ENCODE peak calls at places on chromosomes 5 and 9, in nine cellular contexts. One of them, this sample, is unnamed.

GRCh38 chr5:133229931-133230664 is 178.3 kb downstream of the HSPA4 start:
- DNase-seq in breast epithelium: peak
- DNase-seq in transverse colon: no peak
- DNase-seq in HCT116: no peak
- DNase-seq in prostate gland: no peak
- DNase-seq in stomach: no peak
- DNase-seq in upper lobe of left lung: no peak
- DNase-seq in H1: no peak
- DNase-seq in spleen: no peak
- DNase-seq in this sample: peak

GRCh38 chr5:140672455-140673186 is 755 bp downstream of the DND1 start:
- DNase-seq in breast epithelium: no peak
- DNase-seq in transverse colon: no peak
- DNase-seq in HCT116: no peak
- DNase-seq in prostate gland: no peak
- DNase-seq in stomach: no peak
- DNase-seq in upper lobe of left lung: peak
- DNase-seq in H1: peak
- DNase-seq in spleen: peak
- DNase-seq in this sample: no peak

GRCh38 chr5:102678267-102679058 is 76.6 kb upstream of the PAM start:
- DNase-seq in breast epithelium: no peak
- DNase-seq in transverse colon: no peak
- DNase-seq in HCT116: no peak
- DNase-seq in prostate gland: no peak
- DNase-seq in stomach: no peak
- DNase-seq in upper lobe of left lung: no peak
- DNase-seq in H1: no peak
- DNase-seq in spleen: no peak
- DNase-seq in this sample: no peak

GRCh38 chr9:108078823-108079222 is 589.3 kb upstream of the KLF4 start:
- DNase-seq in breast epithelium: no peak
- DNase-seq in transverse colon: no peak
- DNase-seq in HCT116: no peak
- DNase-seq in prostate gland: no peak
- DNase-seq in stomach: no peak
- DNase-seq in upper lobe of left lung: no peak
- DNase-seq in H1: no peak
- DNase-seq in spleen: no peak
- DNase-seq in this sample: no peak

GRCh38 chr5:171462136-171462927 is 42.9 kb downstream of the FGF18 start:
- DNase-seq in breast epithelium: no peak
- DNase-seq in transverse colon: no peak
- DNase-seq in HCT116: no peak
- DNase-seq in prostate gland: no peak
- DNase-seq in stomach: no peak
- DNase-seq in upper lobe of left lung: no peak
- DNase-seq in H1: no peak
- DNase-seq in spleen: no peak
- DNase-seq in this sample: no peak

GRCh38 chr5:72280655-72281069 is 39.4 kb downstream of the MRPS27 start:
- DNase-seq in breast epithelium: no peak
- DNase-seq in transverse colon: no peak
- DNase-seq in HCT116: peak
- DNase-seq in prostate gland: no peak
- DNase-seq in stomach: no peak
- DNase-seq in upper lobe of left lung: no peak
- DNase-seq in H1: no peak
- DNase-seq in spleen: no peak
- DNase-seq in this sample: no peak

GRCh38 chr5:15609076-15609725 is 109.2 kb downstream of the FBXL7 start:
- DNase-seq in breast epithelium: no peak
- DNase-seq in transverse colon: no peak
- DNase-seq in HCT116: no peak
- DNase-seq in prostate gland: no peak
- DNase-seq in stomach: no peak
- DNase-seq in upper lobe of left lung: no peak
- DNase-seq in H1: no peak
- DNase-seq in spleen: no peak
- DNase-seq in this sample: no peak

GRCh38 chr9:136949817-136950655 is 2.0 kb upstream of the LCN12 start:
- DNase-seq in breast epithelium: peak
- DNase-seq in transverse colon: peak
- DNase-seq in HCT116: peak
- DNase-seq in prostate gland: peak
- DNase-seq in stomach: peak
- DNase-seq in upper lobe of left lung: peak
- DNase-seq in H1: peak
- DNase-seq in spleen: peak
- DNase-seq in this sample: peak

GRCh38 chr5:179863449-179864085 is 5.0 kb upstream of the MRNIP start:
- DNase-seq in breast epithelium: no peak
- DNase-seq in transverse colon: no peak
- DNase-seq in HCT116: no peak
- DNase-seq in prostate gland: no peak
- DNase-seq in stomach: no peak
- DNase-seq in upper lobe of left lung: peak
- DNase-seq in H1: no peak
- DNase-seq in spleen: peak
- DNase-seq in this sample: peak

GRCh38 chr9:127844821-127845359 is 9.6 kb downstream of the ENG start:
- DNase-seq in breast epithelium: no peak
- DNase-seq in transverse colon: no peak
- DNase-seq in HCT116: no peak
- DNase-seq in prostate gland: no peak
- DNase-seq in stomach: no peak
- DNase-seq in upper lobe of left lung: no peak
- DNase-seq in H1: no peak
- DNase-seq in spleen: no peak
- DNase-seq in this sample: no peak

GRCh38 chr9:134492281-134492691 is 149.3 kb upstream of the COL5A1 start:
- DNase-seq in breast epithelium: no peak
- DNase-seq in transverse colon: no peak
- DNase-seq in HCT116: no peak
- DNase-seq in prostate gland: no peak
- DNase-seq in stomach: no peak
- DNase-seq in upper lobe of left lung: no peak
- DNase-seq in H1: no peak
- DNase-seq in spleen: no peak
- DNase-seq in this sample: peak

DNA sequence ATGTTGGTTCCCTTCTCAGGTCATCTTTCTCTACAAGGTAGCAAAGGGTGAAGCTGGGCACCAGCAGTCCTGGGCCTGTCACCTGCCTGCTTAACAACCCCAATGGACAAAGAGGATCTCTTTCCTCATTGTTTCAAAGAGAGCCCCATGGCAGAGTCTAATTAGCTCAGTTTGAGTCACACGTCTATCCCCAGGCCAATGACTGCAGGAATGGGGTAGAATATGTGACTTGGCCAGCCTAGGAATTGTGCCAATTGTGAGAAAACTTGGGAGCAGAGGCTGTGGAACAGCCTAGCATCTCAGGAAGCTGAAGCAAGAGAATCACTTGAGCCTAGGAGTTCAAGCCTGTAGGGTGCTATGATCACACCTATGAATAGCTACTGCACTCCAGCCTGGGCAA is 3.6 kb upstream of the RAPGEF1 start:
- DNase-seq in breast epithelium: no peak
- DNase-seq in transverse colon: no peak
- DNase-seq in HCT116: no peak
- DNase-seq in prostate gland: no peak
- DNase-seq in stomach: no peak
- DNase-seq in upper lobe of left lung: no peak
- DNase-seq in H1: no peak
- DNase-seq in spleen: no peak
- DNase-seq in this sample: no peak
- H3K4me3 ChIP-seq in breast epithelium: no peak
- H3K4me3 ChIP-seq in transverse colon: no peak
- H3K4me3 ChIP-seq in HCT116: no peak
- H3K4me3 ChIP-seq in prostate gland: no peak
- H3K4me3 ChIP-seq in stomach: no peak
- H3K4me3 ChIP-seq in upper lobe of left lung: no peak
- H3K4me3 ChIP-seq in H1: no peak
- H3K4me3 ChIP-seq in spleen: no peak
- H3K4me3 ChIP-seq in this sample: no peak

GRCh38 chr5:173057062-173057924 is 1.1 kb downstream of the CREBRF start:
- DNase-seq in breast epithelium: peak
- DNase-seq in transverse colon: peak
- DNase-seq in HCT116: peak
- DNase-seq in prostate gland: peak
- DNase-seq in stomach: peak
- DNase-seq in upper lobe of left lung: peak
- DNase-seq in H1: peak
- DNase-seq in spleen: peak
- DNase-seq in this sample: peak
- TF ChIP-seq POLR2A in breast epithelium: peak
- TF ChIP-seq POLR2A in transverse colon: peak
- TF ChIP-seq POLR2A in HCT116: no peak
- TF ChIP-seq POLR2A in prostate gland: no peak
- TF ChIP-seq POLR2A in stomach: no peak
- TF ChIP-seq POLR2A in upper lobe of left lung: peak
- TF ChIP-seq POLR2A in H1: peak
- TF ChIP-seq POLR2A in spleen: no peak
- TF ChIP-seq POLR2A in this sample: no peak

DNA sequence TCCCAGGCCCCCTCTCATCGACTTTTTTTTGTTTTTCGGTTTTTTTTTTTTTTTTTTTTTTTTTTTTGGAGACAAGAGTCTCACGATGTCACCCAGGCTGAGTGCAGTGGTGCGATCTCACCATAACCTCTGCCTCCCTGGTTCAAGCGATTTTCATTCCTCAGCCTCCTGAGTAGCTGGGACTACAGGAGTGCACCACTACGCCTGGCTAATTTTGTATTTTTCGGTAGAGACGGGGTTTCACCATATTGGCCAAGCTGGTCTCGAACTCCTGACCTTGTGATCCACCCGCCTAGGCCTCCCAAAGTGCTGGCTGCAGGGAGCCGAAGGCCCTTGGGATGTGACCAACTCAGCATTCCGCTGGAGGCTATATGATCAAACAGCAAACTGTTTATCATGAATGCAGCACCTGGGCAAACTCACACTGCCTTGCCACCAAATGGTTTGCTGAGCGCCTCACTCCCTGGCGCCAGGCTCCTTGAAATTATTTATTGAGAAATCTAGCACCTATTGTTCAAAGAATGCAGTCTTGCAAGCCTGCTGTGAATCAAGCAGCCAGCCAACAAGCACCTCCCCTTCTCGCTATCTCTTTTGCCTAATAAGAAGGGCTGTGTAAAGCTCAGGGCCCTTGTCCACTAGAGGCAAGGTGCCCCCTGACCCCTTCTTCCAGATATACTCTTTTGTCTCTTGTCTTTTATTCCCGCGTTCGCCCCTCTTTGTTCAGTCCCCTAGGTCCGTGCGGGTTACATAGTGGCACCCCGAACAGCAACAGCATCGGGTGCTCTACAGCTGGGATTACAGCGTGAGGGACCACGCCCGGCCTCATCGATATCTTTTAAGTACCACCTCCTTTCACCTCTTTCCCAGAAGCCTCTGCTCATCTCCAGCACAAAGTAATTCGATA is 1.2 kb downstream of the RIGI start:
- DNase-seq in breast epithelium: no peak
- DNase-seq in transverse colon: no peak
- DNase-seq in HCT116: no peak
- DNase-seq in prostate gland: peak
- DNase-seq in stomach: peak
- DNase-seq in upper lobe of left lung: no peak
- DNase-seq in H1: no peak
- DNase-seq in spleen: peak
- DNase-seq in this sample: no peak
- TF ChIP-seq POLR2AphosphoS5 in breast epithelium: no peak
- TF ChIP-seq POLR2AphosphoS5 in transverse colon: no peak
- TF ChIP-seq POLR2AphosphoS5 in HCT116: no peak
- TF ChIP-seq POLR2AphosphoS5 in prostate gland: peak
- TF ChIP-seq POLR2AphosphoS5 in stomach: no peak
- TF ChIP-seq POLR2AphosphoS5 in upper lobe of left lung: no peak
- TF ChIP-seq POLR2AphosphoS5 in H1: no peak
- TF ChIP-seq POLR2AphosphoS5 in spleen: no peak
- TF ChIP-seq POLR2AphosphoS5 in this sample: no peak

GRCh38 chr9:121650220-121651013 is 1.0 kb upstream of the DAB2IP start:
- DNase-seq in breast epithelium: no peak
- DNase-seq in transverse colon: peak
- DNase-seq in HCT116: no peak
- DNase-seq in prostate gland: no peak
- DNase-seq in stomach: peak
- DNase-seq in upper lobe of left lung: peak
- DNase-seq in H1: peak
- DNase-seq in spleen: peak
- DNase-seq in this sample: peak

GRCh38 chr9:121651295-121652036 is at the start of gene DAB2IP:
- DNase-seq in breast epithelium: no peak
- DNase-seq in transverse colon: peak
- DNase-seq in HCT116: no peak
- DNase-seq in prostate gland: peak
- DNase-seq in stomach: peak
- DNase-seq in upper lobe of left lung: peak
- DNase-seq in H1: peak
- DNase-seq in spleen: peak
- DNase-seq in this sample: peak

GRCh38 chr9:121651014-121651294 is 480 bp upstream of the DAB2IP start:
- DNase-seq in breast epithelium: no peak
- DNase-seq in transverse colon: no peak
- DNase-seq in HCT116: no peak
- DNase-seq in prostate gland: no peak
- DNase-seq in stomach: no peak
- DNase-seq in upper lobe of left lung: no peak
- DNase-seq in H1: no peak
- DNase-seq in spleen: no peak
- DNase-seq in this sample: no peak

GRCh38 chr9:121652838-121653231 is 1.4 kb downstream of the DAB2IP start:
- DNase-seq in breast epithelium: no peak
- DNase-seq in transverse colon: no peak
- DNase-seq in HCT116: no peak
- DNase-seq in prostate gland: no peak
- DNase-seq in stomach: no peak
- DNase-seq in upper lobe of left lung: no peak
- DNase-seq in H1: no peak
- DNase-seq in spleen: no peak
- DNase-seq in this sample: no peak

DNA sequence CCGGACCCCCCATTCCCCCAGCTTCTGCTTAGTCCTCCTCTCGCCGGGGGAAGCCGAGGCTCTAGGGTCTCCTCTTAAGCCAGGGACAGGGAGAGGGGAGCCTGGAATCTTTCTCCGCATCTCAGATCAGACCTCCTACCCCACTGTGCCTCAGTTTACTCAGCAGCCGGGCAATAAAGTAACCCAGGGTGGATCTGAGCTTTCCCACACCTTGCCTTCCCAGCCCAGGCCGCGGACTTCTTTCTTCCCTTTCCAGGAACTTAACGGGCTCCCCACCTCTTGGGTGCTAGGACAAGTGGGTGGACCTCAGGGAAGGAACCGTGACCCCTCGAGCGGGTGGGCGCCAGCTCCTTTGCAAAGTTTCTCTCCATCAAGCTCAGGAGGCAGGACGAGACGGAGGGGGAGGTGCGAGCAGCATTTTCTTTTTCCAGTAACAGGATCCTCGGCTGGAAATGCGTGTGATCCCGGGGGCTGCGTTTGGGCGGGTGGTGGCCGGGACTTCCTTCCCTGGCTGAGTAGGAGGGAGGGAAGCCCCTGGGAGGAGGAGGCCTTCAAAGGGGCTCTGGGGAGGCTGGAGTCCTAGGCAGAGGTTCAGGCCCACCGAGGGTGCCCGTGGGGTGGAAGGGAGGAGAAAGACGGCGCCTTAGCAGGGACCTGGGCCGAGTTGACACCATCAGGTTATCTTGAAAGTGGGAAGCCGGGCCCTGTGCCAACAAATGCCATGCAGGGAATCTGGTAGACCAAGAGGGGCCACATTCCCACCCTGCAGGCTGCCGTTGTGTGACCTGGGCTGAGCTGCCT is 803 bp downstream of the DAB2IP start:
- DNase-seq in breast epithelium: no peak
- DNase-seq in transverse colon: peak
- DNase-seq in HCT116: no peak
- DNase-seq in prostate gland: peak
- DNase-seq in stomach: peak
- DNase-seq in upper lobe of left lung: no peak
- DNase-seq in H1: no peak
- DNase-seq in spleen: peak
- DNase-seq in this sample: no peak
- H3K4me3 ChIP-seq in breast epithelium: peak
- H3K4me3 ChIP-seq in transverse colon: peak
- H3K4me3 ChIP-seq in HCT116: peak
- H3K4me3 ChIP-seq in prostate gland: peak
- H3K4me3 ChIP-seq in stomach: peak
- H3K4me3 ChIP-seq in upper lobe of left lung: peak
- H3K4me3 ChIP-seq in H1: peak
- H3K4me3 ChIP-seq in spleen: peak
- H3K4me3 ChIP-seq in this sample: peak